ENCODE peak calls at places on chromosomes 3 and 15, in five cellular contexts. U is SJSA1; C is MM.1S; B is cardiac muscle cell; K is effector memory CD4-positive, alpha-beta T cell. P is an unnamed sample. For H3K4me1, the result is how much of the 10 kb centered on the place peaks cover.

GRCh38 chr15:70463453-70463834 is 299.9 kb downstream of the UACA start:
- DNase-seq in U (no peak), B (no peak), C (no peak), K (no peak), P (no peak)

GRCh38 chr15:71262599-71262998 is 147.3 kb downstream of the THSD4 start:
- DNase-seq in U (no peak), K (no peak), B (no peak), C (no peak), P (no peak)

GRCh38 chr15:84598993-84599392 is 1.8 kb upstream of the ZSCAN2 start:
- DNase-seq in U (peak), K (no peak), B (peak), C (peak), P (no peak)

GRCh38 chr3:133799794-133800585 is 5.6 kb upstream of the SRPRB start:
- DNase-seq in C (no peak), K (no peak), U (no peak), B (no peak), P (no peak)

GRCh38 chr3:175149675-175150074 is 290.5 kb downstream of the NAALADL2 start:
- DNase-seq in C (peak), K (no peak), U (no peak), B (peak), P (no peak)

GRCh38 chr3:9669720-9670432 is 20.6 kb downstream of the MTMR14 start:
- DNase-seq in C (no peak), B (no peak), U (no peak), K (no peak), P (no peak)

GRCh38 chr15:73021139-73021621 is 31.1 kb upstream of the NEO1 start:
- DNase-seq in U (no peak), C (no peak), B (peak), K (no peak), P (no peak)

GRCh38 chr3:120420360-120420759 is 30.4 kb downstream of the FSTL1 start:
- DNase-seq in B (no peak), K (no peak), C (no peak), U (no peak), P (no peak)

GRCh38 chr15:51758645-51759044 is 7.2 kb downstream of the TMOD2 start:
- DNase-seq in C (no peak), U (no peak), B (no peak), K (no peak), P (no peak)

GRCh38 chr3:108403198-108403597 is 106.8 kb downstream of the HHLA2 start:
- DNase-seq in U (no peak), K (no peak), B (no peak), C (no peak), P (no peak)

GRCh38 chr3:182971637-182972036 is 8.7 kb downstream of the DCUN1D1 start:
- DNase-seq in C (peak), U (no peak), B (no peak), K (no peak), P (no peak)

GRCh38 chr3:126105691-126106187 is 21.8 kb upstream of the SLC41A3 start:
- DNase-seq in B (no peak), K (no peak), C (no peak), U (no peak), P (peak)

GRCh38 chr15:53197426-53197839 is 407.3 kb upstream of the ONECUT1 start:
- DNase-seq in U (peak), B (peak), C (peak), K (no peak), P (peak)

GRCh38 chr3:188037116-188037718 is 116.7 kb upstream of the LPP start:
- DNase-seq in C (no peak), B (peak), U (peak), K (no peak), P (no peak)

GRCh38 chr3:52819936-52820335 is 10.5 kb downstream of the ITIH4 start:
- DNase-seq in K (no peak), U (no peak), B (peak), C (no peak), P (no peak)

GRCh38 chr3:16148783-16149182 is 25.7 kb upstream of the GALNT15 start:
- DNase-seq in B (no peak), C (no peak), K (no peak), U (peak), P (peak)

GRCh38 chr15:28037969-28038640 is 61.0 kb downstream of the OCA2 start:
- DNase-seq in K (no peak), C (no peak), B (no peak), U (no peak), P (no peak)

GRCh38 chr3:175357758-175358157 is 498.6 kb downstream of the NAALADL2 start:
- DNase-seq in B (no peak), K (no peak), C (no peak), U (no peak), P (no peak)

GRCh38 chr3:161913786-161914389 is 417.3 kb downstream of the OTOL1 start:
- DNase-seq in K (no peak), C (no peak), U (no peak), B (no peak), P (no peak)

GRCh38 chr15:48643776-48644497 is 1.6 kb downstream of the FBN1 start:
- DNase-seq in C (no peak), K (no peak), U (peak), B (no peak), P (no peak)

GRCh38 chr15:29978411-29979382 is 104.1 kb upstream of the GOLGA8J start:
- DNase-seq in U (peak), C (no peak), B (no peak), K (no peak), P (no peak)

GRCh38 chr15:77753238-77753873 is 120.6 kb upstream of the LINGO1 start:
- DNase-seq in B (peak), K (no peak), U (no peak), C (peak), P (no peak)

GRCh38 chr3:139251529-139251928 is 92.3 kb upstream of the MRPS22 start:
- DNase-seq in U (no peak), B (no peak), K (no peak), C (peak), P (no peak)

GRCh38 chr15:61687124-61687523 is 373.1 kb downstream of the VPS13C start:
- DNase-seq in U (no peak), K (no peak), B (no peak), C (no peak), P (no peak)

DNA sequence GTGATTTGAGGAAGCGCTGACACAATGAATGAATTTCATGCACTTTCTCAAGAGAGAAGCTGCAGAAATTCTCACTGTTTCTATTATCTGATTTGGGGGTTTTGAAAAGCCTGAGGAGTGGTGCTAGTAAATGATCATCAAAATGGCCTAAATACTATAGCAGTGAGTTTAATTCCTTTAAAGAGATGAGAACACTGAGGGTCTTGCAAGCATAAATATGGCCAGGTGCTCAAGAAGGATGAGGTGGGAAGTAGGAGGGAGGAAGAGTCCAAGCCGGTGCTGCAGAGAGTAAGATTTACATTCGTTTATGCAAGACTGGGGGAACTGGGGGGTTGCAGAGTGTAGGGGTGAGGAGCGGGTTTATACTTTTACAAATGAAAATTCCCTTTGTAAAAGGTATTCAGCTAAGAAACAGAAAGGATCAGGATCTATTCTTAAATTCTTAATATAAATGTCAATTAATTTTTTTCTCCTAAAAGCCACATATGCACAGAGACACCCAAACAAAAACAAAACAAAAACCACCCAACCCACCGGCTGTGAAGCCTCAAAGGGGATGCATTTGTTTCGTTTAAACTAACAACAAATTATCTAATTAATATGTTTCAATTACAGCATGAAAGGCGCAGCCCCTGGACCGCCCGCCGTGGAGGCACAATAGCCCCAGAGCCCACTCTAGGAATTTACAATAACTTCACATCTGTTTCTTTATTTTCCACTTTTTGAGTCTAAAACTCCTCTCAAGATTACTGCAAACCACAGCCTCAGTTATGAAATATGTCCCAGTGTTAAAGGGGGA is 5.7 kb downstream of the FOXB1 start:
- DNase-seq in C (no peak), U (no peak), B (no peak), K (no peak), P (peak)
- H3K27ac ChIP-seq in C (no peak), U (no peak), B (no peak), K (no peak), P (no peak)

GRCh38 chr3:11606090-11606784 is 37.5 kb downstream of the VGLL4 start:
- DNase-seq in C (no peak), B (no peak), U (no peak), K (no peak), P (no peak)
- H3K4me1 ChIP-seq in C (under half), B (half or more), U (half or more), K (under half), P (under half)

GRCh38 chr3:171453175-171453868 is 6.9 kb downstream of the TNIK start:
- DNase-seq in U (no peak), K (no peak), C (no peak), B (peak), P (no peak)
- H3K4me3 ChIP-seq in U (no peak), K (no peak), C (no peak), B (no peak), P (no peak)

GRCh38 chr3:41120461-41120860 is 78.8 kb upstream of the CTNNB1 start:
- DNase-seq in C (no peak), B (peak), U (no peak), K (no peak), P (no peak)
- H3K27ac ChIP-seq in C (no peak), B (peak), U (no peak), K (no peak), P (no peak)

P was measured in left lung.